ENCODE peak calls at places on chromosomes 1 and 21, in seven cellular contexts. One of them, this sample, is unnamed. For H3K27me3, the result is how much of the 10 kb centered on the place peaks cover.

GRCh38 chr1:97192872-97193572 is 471.4 kb downstream of the PTBP2 start:
- DNase-seq in heart left ventricle: no peak
- DNase-seq in DND-41: no peak
- DNase-seq in CD8-positive, alpha-beta memory T cell: no peak
- DNase-seq in astrocyte: peak
- DNase-seq in naive thymus-derived CD4-positive, alpha-beta T cell: no peak
- DNase-seq in thyroid gland: no peak
- DNase-seq in this sample: no peak

GRCh38 chr1:200837931-200838571 is 34.7 kb upstream of the GPR25 start:
- DNase-seq in thyroid gland: no peak
- DNase-seq in DND-41: no peak
- DNase-seq in CD8-positive, alpha-beta memory T cell: no peak
- DNase-seq in heart left ventricle: no peak
- DNase-seq in naive thymus-derived CD4-positive, alpha-beta T cell: no peak
- DNase-seq in astrocyte: peak
- DNase-seq in this sample: no peak

GRCh38 chr1:247415423-247416361 is at the start of gene NLRP3:
- DNase-seq in thyroid gland: no peak
- DNase-seq in naive thymus-derived CD4-positive, alpha-beta T cell: peak
- DNase-seq in astrocyte: no peak
- DNase-seq in DND-41: peak
- DNase-seq in CD8-positive, alpha-beta memory T cell: peak
- DNase-seq in heart left ventricle: no peak
- DNase-seq in this sample: peak

GRCh38 chr1:24256687-24257086 is 62.5 kb upstream of the GRHL3 start:
- DNase-seq in naive thymus-derived CD4-positive, alpha-beta T cell: no peak
- DNase-seq in DND-41: no peak
- DNase-seq in heart left ventricle: no peak
- DNase-seq in thyroid gland: no peak
- DNase-seq in CD8-positive, alpha-beta memory T cell: no peak
- DNase-seq in astrocyte: no peak
- DNase-seq in this sample: no peak

GRCh38 chr1:221394011-221394544 is 347.8 kb downstream of the DUSP10 start:
- DNase-seq in heart left ventricle: no peak
- DNase-seq in CD8-positive, alpha-beta memory T cell: no peak
- DNase-seq in thyroid gland: no peak
- DNase-seq in naive thymus-derived CD4-positive, alpha-beta T cell: no peak
- DNase-seq in DND-41: no peak
- DNase-seq in astrocyte: peak
- DNase-seq in this sample: no peak

GRCh38 chr1:24018611-24019580 is 38.8 kb upstream of the SRSF10 start:
- DNase-seq in astrocyte: peak
- DNase-seq in CD8-positive, alpha-beta memory T cell: no peak
- DNase-seq in heart left ventricle: peak
- DNase-seq in thyroid gland: peak
- DNase-seq in DND-41: no peak
- DNase-seq in naive thymus-derived CD4-positive, alpha-beta T cell: no peak
- DNase-seq in this sample: no peak

GRCh38 chr1:221431068-221431651 is 310.7 kb downstream of the DUSP10 start:
- DNase-seq in heart left ventricle: no peak
- DNase-seq in naive thymus-derived CD4-positive, alpha-beta T cell: no peak
- DNase-seq in thyroid gland: no peak
- DNase-seq in CD8-positive, alpha-beta memory T cell: no peak
- DNase-seq in astrocyte: peak
- DNase-seq in DND-41: no peak
- DNase-seq in this sample: no peak

GRCh38 chr1:185375583-185375982 is 58.5 kb upstream of the IVNS1ABP start:
- DNase-seq in thyroid gland: no peak
- DNase-seq in naive thymus-derived CD4-positive, alpha-beta T cell: no peak
- DNase-seq in astrocyte: no peak
- DNase-seq in CD8-positive, alpha-beta memory T cell: no peak
- DNase-seq in DND-41: no peak
- DNase-seq in heart left ventricle: peak
- DNase-seq in this sample: no peak

GRCh38 chr1:115089443-115090340 is at the start of gene TSPAN2:
- DNase-seq in DND-41: no peak
- DNase-seq in heart left ventricle: peak
- DNase-seq in naive thymus-derived CD4-positive, alpha-beta T cell: peak
- DNase-seq in astrocyte: peak
- DNase-seq in CD8-positive, alpha-beta memory T cell: peak
- DNase-seq in thyroid gland: peak
- DNase-seq in this sample: peak

GRCh38 chr1:180170569-180170968 is 15.9 kb downstream of the QSOX1 start:
- DNase-seq in thyroid gland: no peak
- DNase-seq in heart left ventricle: no peak
- DNase-seq in naive thymus-derived CD4-positive, alpha-beta T cell: no peak
- DNase-seq in astrocyte: no peak
- DNase-seq in CD8-positive, alpha-beta memory T cell: no peak
- DNase-seq in DND-41: no peak
- DNase-seq in this sample: no peak

GRCh38 chr21:15617968-15618367 is 111.8 kb upstream of the USP25 start:
- DNase-seq in DND-41: no peak
- DNase-seq in astrocyte: peak
- DNase-seq in CD8-positive, alpha-beta memory T cell: no peak
- DNase-seq in naive thymus-derived CD4-positive, alpha-beta T cell: no peak
- DNase-seq in thyroid gland: no peak
- DNase-seq in heart left ventricle: no peak
- DNase-seq in this sample: no peak

GRCh38 chr1:174007846-174008245 is 14.3 kb downstream of the RC3H1 start:
- DNase-seq in CD8-positive, alpha-beta memory T cell: no peak
- DNase-seq in DND-41: no peak
- DNase-seq in thyroid gland: no peak
- DNase-seq in naive thymus-derived CD4-positive, alpha-beta T cell: no peak
- DNase-seq in astrocyte: no peak
- DNase-seq in heart left ventricle: no peak
- DNase-seq in this sample: no peak

GRCh38 chr1:237789619-237790018 is 101.1 kb downstream of the ZP4 start:
- DNase-seq in CD8-positive, alpha-beta memory T cell: no peak
- DNase-seq in naive thymus-derived CD4-positive, alpha-beta T cell: no peak
- DNase-seq in DND-41: no peak
- DNase-seq in heart left ventricle: peak
- DNase-seq in thyroid gland: peak
- DNase-seq in astrocyte: no peak
- DNase-seq in this sample: no peak

GRCh38 chr1:103911450-103911849 is 161.8 kb downstream of the AMY1C start:
- DNase-seq in CD8-positive, alpha-beta memory T cell: no peak
- DNase-seq in astrocyte: no peak
- DNase-seq in naive thymus-derived CD4-positive, alpha-beta T cell: no peak
- DNase-seq in thyroid gland: no peak
- DNase-seq in heart left ventricle: no peak
- DNase-seq in DND-41: no peak
- DNase-seq in this sample: no peak

GRCh38 chr1:3405491-3405890 is 49.0 kb upstream of the ARHGEF16 start:
- DNase-seq in thyroid gland: no peak
- DNase-seq in DND-41: no peak
- DNase-seq in heart left ventricle: no peak
- DNase-seq in CD8-positive, alpha-beta memory T cell: no peak
- DNase-seq in naive thymus-derived CD4-positive, alpha-beta T cell: no peak
- DNase-seq in astrocyte: no peak
- DNase-seq in this sample: no peak

DNA sequence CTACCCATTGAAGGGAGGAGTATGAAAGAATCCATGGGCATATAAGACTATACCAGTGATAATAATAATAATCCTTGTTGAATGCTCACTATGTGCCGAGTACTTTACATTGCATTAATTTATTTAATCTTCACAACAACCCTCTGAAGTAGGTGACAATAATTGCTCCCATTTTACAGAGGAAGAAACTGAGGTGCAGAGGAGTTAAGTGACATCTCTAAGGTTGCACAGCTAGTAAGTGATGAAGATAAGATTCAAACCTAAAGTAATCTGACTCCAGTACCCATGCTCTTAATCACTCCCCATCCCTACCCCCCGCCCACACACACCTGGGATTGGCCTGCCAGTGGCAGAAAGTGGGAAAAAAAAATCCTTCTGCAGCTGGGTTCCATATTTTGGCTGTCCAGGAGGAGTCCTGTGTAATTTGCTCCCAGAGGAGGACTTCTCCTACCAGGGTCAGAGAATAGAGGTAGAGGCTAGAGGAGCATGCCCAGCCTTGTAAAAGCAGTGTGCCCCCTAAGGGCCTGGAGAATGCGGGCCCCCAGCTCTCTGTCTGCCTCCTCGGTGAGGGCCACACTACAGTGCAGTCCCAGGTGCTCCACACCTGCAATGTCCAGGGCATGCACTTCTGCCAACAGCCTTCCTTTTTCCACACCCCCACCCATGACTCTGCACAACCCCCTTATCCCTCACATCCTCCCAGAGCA is 57.8 kb downstream of the TMEM53 start:
- DNase-seq in astrocyte: no peak
- DNase-seq in thyroid gland: no peak
- DNase-seq in heart left ventricle: no peak
- DNase-seq in naive thymus-derived CD4-positive, alpha-beta T cell: no peak
- DNase-seq in CD8-positive, alpha-beta memory T cell: no peak
- DNase-seq in DND-41: no peak
- DNase-seq in this sample: no peak
- H3K4me3 ChIP-seq in astrocyte: peak
- H3K4me3 ChIP-seq in thyroid gland: no peak
- H3K4me3 ChIP-seq in heart left ventricle: no peak
- H3K4me3 ChIP-seq in naive thymus-derived CD4-positive, alpha-beta T cell: no peak
- H3K4me3 ChIP-seq in CD8-positive, alpha-beta memory T cell: no peak
- H3K4me3 ChIP-seq in DND-41: no peak
- H3K4me3 ChIP-seq in this sample: no peak

DNA sequence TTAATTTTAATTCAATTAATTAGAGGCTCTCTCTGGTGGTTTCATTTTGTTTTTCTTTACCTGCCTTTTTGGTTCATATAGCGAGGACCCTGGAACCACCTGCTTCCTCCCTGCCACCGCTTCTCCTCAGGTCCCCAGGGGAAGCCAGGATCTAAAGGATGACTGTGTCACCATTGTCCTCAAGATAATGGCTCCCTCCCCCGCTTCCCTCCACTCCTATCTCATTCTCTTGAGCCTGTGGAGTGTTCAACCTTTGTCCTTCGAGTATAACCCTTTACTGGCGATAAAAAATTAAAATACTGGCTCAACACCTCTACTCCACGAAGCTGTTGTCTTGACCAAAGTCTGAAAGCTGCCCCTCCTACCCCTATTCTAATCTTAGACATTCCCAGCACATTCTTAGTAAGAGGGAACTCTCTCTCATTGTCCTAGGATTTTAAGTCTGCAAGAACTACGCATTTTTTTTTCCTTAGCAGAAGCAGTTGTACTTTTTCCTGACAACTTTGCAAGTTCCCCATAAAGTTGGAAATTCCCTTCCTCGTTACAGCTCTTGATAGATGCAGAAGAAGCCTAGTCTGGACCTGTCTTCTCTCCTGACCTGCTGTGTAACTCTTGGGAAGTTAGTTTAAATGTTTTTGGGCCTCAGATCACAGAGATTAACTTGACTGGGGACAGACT is 12.6 kb upstream of the MAPKAPK2 start:
- DNase-seq in astrocyte: no peak
- DNase-seq in thyroid gland: no peak
- DNase-seq in DND-41: no peak
- DNase-seq in heart left ventricle: no peak
- DNase-seq in CD8-positive, alpha-beta memory T cell: no peak
- DNase-seq in naive thymus-derived CD4-positive, alpha-beta T cell: no peak
- DNase-seq in this sample: no peak
- H3K27ac ChIP-seq in astrocyte: no peak
- H3K27ac ChIP-seq in thyroid gland: no peak
- H3K27ac ChIP-seq in DND-41: no peak
- H3K27ac ChIP-seq in heart left ventricle: no peak
- H3K27ac ChIP-seq in CD8-positive, alpha-beta memory T cell: peak
- H3K27ac ChIP-seq in naive thymus-derived CD4-positive, alpha-beta T cell: no peak
- H3K27ac ChIP-seq in this sample: no peak

GRCh38 chr1:37363535-37363934 is 110.8 kb upstream of the ZC3H12A start:
- DNase-seq in DND-41: no peak
- DNase-seq in CD8-positive, alpha-beta memory T cell: no peak
- DNase-seq in naive thymus-derived CD4-positive, alpha-beta T cell: no peak
- DNase-seq in astrocyte: no peak
- DNase-seq in heart left ventricle: no peak
- DNase-seq in thyroid gland: no peak
- DNase-seq in this sample: no peak
- H3K27me3 ChIP-seq in DND-41: under half
- H3K27me3 ChIP-seq in CD8-positive, alpha-beta memory T cell: under half
- H3K27me3 ChIP-seq in naive thymus-derived CD4-positive, alpha-beta T cell: under half
- H3K27me3 ChIP-seq in astrocyte: under half
- H3K27me3 ChIP-seq in heart left ventricle: under half
- H3K27me3 ChIP-seq in thyroid gland: under half
- H3K27me3 ChIP-seq in this sample: under half

GRCh38 chr1:159827549-159827948 is 876 bp downstream of the SLAMF8 start:
- DNase-seq in thyroid gland: no peak
- DNase-seq in heart left ventricle: no peak
- DNase-seq in astrocyte: no peak
- DNase-seq in CD8-positive, alpha-beta memory T cell: no peak
- DNase-seq in naive thymus-derived CD4-positive, alpha-beta T cell: no peak
- DNase-seq in DND-41: no peak
- DNase-seq in this sample: peak

GRCh38 chr1:159828176-159828575 is 1.5 kb downstream of the SLAMF8 start:
- DNase-seq in heart left ventricle: no peak
- DNase-seq in CD8-positive, alpha-beta memory T cell: no peak
- DNase-seq in astrocyte: no peak
- DNase-seq in thyroid gland: no peak
- DNase-seq in DND-41: no peak
- DNase-seq in naive thymus-derived CD4-positive, alpha-beta T cell: no peak
- DNase-seq in this sample: no peak

GRCh38 chr1:159825564-159825963 is 1.1 kb upstream of the SLAMF8 start:
- DNase-seq in DND-41: peak
- DNase-seq in CD8-positive, alpha-beta memory T cell: no peak
- DNase-seq in naive thymus-derived CD4-positive, alpha-beta T cell: no peak
- DNase-seq in heart left ventricle: no peak
- DNase-seq in thyroid gland: no peak
- DNase-seq in astrocyte: no peak
- DNase-seq in this sample: no peak

GRCh38 chr1:159826436-159827101 is at the start of gene SLAMF8:
- DNase-seq in thyroid gland: peak
- DNase-seq in astrocyte: no peak
- DNase-seq in heart left ventricle: no peak
- DNase-seq in DND-41: peak
- DNase-seq in CD8-positive, alpha-beta memory T cell: peak
- DNase-seq in naive thymus-derived CD4-positive, alpha-beta T cell: no peak
- DNase-seq in this sample: peak

GRCh38 chr1:159827102-159827490 is 423 bp downstream of the SLAMF8 start:
- DNase-seq in astrocyte: no peak
- DNase-seq in DND-41: no peak
- DNase-seq in naive thymus-derived CD4-positive, alpha-beta T cell: no peak
- DNase-seq in thyroid gland: no peak
- DNase-seq in heart left ventricle: no peak
- DNase-seq in CD8-positive, alpha-beta memory T cell: no peak
- DNase-seq in this sample: no peak
- H3K4me3 ChIP-seq in astrocyte: no peak
- H3K4me3 ChIP-seq in DND-41: no peak
- H3K4me3 ChIP-seq in naive thymus-derived CD4-positive, alpha-beta T cell: peak
- H3K4me3 ChIP-seq in thyroid gland: no peak
- H3K4me3 ChIP-seq in heart left ventricle: peak
- H3K4me3 ChIP-seq in CD8-positive, alpha-beta memory T cell: peak
- H3K4me3 ChIP-seq in this sample: peak

DNA sequence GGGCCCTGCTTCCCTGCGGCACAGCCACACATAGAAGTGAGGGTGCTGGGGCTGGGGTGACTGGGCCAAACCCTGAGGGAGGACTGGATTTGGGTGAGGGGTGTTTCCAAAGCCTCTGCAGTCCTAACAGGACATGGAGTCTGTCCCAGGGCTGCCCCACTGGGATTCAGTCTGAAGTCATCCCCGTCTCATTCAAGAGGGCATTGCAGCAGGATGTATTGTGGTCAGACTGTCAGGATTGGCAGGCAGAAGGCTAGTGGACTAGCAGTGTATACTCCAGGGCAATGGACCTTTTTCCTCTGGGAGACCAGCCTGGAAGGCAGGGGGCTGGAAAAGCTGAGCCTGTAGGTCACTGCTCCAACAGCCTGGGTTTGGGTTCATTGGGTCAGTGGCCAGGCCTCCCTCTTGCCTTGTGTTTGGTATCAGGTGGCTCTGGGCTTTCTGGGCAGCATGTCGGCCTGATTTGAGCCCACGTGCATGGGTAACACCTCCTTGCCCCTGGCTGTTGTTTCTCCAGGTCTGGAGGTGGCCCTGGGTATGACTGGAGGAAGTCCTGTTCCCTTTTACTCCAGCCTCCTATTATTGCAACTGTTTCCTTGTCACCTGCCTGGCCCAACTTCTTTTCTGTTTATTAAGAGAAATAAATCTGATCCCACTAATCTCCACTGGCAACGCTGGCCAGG is 41.0 kb upstream of the SYNC start:
- DNase-seq in naive thymus-derived CD4-positive, alpha-beta T cell: no peak
- DNase-seq in CD8-positive, alpha-beta memory T cell: no peak
- DNase-seq in astrocyte: peak
- DNase-seq in DND-41: no peak
- DNase-seq in heart left ventricle: no peak
- DNase-seq in thyroid gland: peak
- DNase-seq in this sample: no peak
- H3K27ac ChIP-seq in naive thymus-derived CD4-positive, alpha-beta T cell: no peak
- H3K27ac ChIP-seq in CD8-positive, alpha-beta memory T cell: no peak
- H3K27ac ChIP-seq in astrocyte: no peak
- H3K27ac ChIP-seq in DND-41: no peak
- H3K27ac ChIP-seq in heart left ventricle: no peak
- H3K27ac ChIP-seq in thyroid gland: peak
- H3K27ac ChIP-seq in this sample: no peak